ENCODE peak calls at places on chromosomes 11 and 22, in nine cellular contexts. M is left lung, Z is tibial artery, W is NB4, Q is heart left ventricle, B is upper lobe of right lung, L is astrocyte of the spinal cord, P is GM20000, S is GM23338. A is an unnamed sample.
A peak's percentile ranks its signal among the peaks of the same experiment; 100 is the strongest.

GRCh38 chr11:61797263-61797944 is 4.7 kb downstream of the FEN1 start:
- DNase-seq in M (peak; percentile 74), Z (peak; percentile 85), W (peak; percentile 87), Q (peak; percentile 81), B (no peak), L (peak; percentile 86), P (peak; percentile 69), S (peak; percentile 85), A (peak; percentile 77)

GRCh38 chr11:128565881-128566280 is 21.5 kb downstream of the ETS1 start:
- DNase-seq in M (no peak), Z (no peak), W (peak; percentile 97), Q (no peak), B (no peak), L (no peak), P (no peak), S (no peak), A (no peak)

GRCh38 chr11:64224151-64224890 is 1.7 kb downstream of the TRPT1 start:
- DNase-seq in M (no peak), Z (no peak), W (no peak), Q (no peak), B (no peak), L (no peak), P (no peak), S (no peak), A (no peak)

GRCh38 chr22:29830585-29830984 is 7.5 kb downstream of the ASCC2 start:
- DNase-seq in M (no peak), Z (no peak), W (no peak), Q (peak; percentile 69), B (no peak), L (no peak), P (no peak), S (no peak), A (no peak)

GRCh38 chr22:18090286-18090685 is 12.5 kb downstream of the PEX26 start:
- DNase-seq in M (no peak), Z (no peak), W (no peak), Q (no peak), B (no peak), L (no peak), P (no peak), S (no peak), A (no peak)

GRCh38 chr11:11086979-11087378 is 229.1 kb upstream of the ZBED5 start:
- DNase-seq in M (no peak), Z (no peak), W (no peak), Q (no peak), B (no peak), L (no peak), P (no peak), S (no peak), A (no peak)

GRCh38 chr11:47886096-47886495 is 37.9 kb upstream of the NUP160 start:
- DNase-seq in M (peak; percentile 47), Z (peak; percentile 75), W (no peak), Q (no peak), B (no peak), L (peak; percentile 71), P (no peak), S (no peak), A (no peak)

GRCh38 chr22:39290248-39290720 is 29.1 kb downstream of the RPL3 start:
- DNase-seq in M (no peak), Z (no peak), W (no peak), Q (no peak), B (no peak), L (no peak), P (no peak), S (no peak), A (no peak)

GRCh38 chr22:43228863-43229262 is 41.9 kb upstream of the TTLL12 start:
- DNase-seq in M (no peak), Z (no peak), W (no peak), Q (no peak), B (no peak), L (no peak), P (no peak), S (no peak), A (no peak)

GRCh38 chr11:120455487-120455886 is 56.1 kb upstream of the GRIK4 start:
- DNase-seq in M (no peak), Z (no peak), W (no peak), Q (no peak), B (no peak), L (no peak), P (no peak), S (no peak), A (no peak)

GRCh38 chr11:45045692-45046471 is 95.2 kb upstream of the TP53I11 start:
- DNase-seq in M (peak; percentile 65), Z (peak; percentile 72), W (peak; percentile 79), Q (peak; percentile 56), B (peak; percentile 76), L (peak; percentile 13), P (no peak), S (no peak), A (no peak)

GRCh38 chr22:31102441-31103081 is 4.8 kb downstream of the SELENOM start:
- DNase-seq in M (peak; percentile 73), Z (peak; percentile 97), W (peak; percentile 66), Q (no peak), B (no peak), L (peak; percentile 83), P (no peak), S (no peak), A (no peak)

GRCh38 chr11:34148504-34149165 is 43.2 kb downstream of the NAT10 start:
- DNase-seq in M (no peak), Z (no peak), W (peak; percentile 91), Q (no peak), B (no peak), L (no peak), P (no peak), S (no peak), A (peak; percentile 84)

GRCh38 chr11:67264886-67265632 is 1.2 kb upstream of the GRK2 start:
- DNase-seq in M (no peak), Z (no peak), W (no peak), Q (no peak), B (peak; percentile 49), L (no peak), P (no peak), S (no peak), A (peak; percentile 3)

GRCh38 chr11:67267188-67268035 is 1.1 kb downstream of the GRK2 start:
- DNase-seq in M (peak; percentile 57), Z (peak; percentile 79), W (peak; percentile 70), Q (no peak), B (peak; percentile 74), L (no peak), P (no peak), S (no peak), A (peak; percentile 16)

GRCh38 chr11:67265633-67266423 is 445 bp upstream of the GRK2 start:
- DNase-seq in M (peak; percentile 80), Z (peak; percentile 86), W (peak; percentile 79), Q (peak; percentile 84), B (peak; percentile 91), L (no peak), P (peak; percentile 93), S (peak; percentile 84), A (peak; percentile 90)

GRCh38 chr11:67268036-67268683 is 1.9 kb downstream of the GRK2 start:
- DNase-seq in M (peak; percentile 42), Z (peak; percentile 72), W (peak; percentile 99), Q (no peak), B (peak; percentile 67), L (no peak), P (peak; percentile 91), S (no peak), A (peak; percentile 9)

GRCh38 chr11:67266424-67267187 is at the start of gene GRK2:
- DNase-seq in M (peak; percentile 42), Z (peak; percentile 70), W (peak; percentile 74), Q (no peak), B (peak; percentile 82), L (no peak), P (peak; percentile 83), S (peak; percentile 67), A (peak; percentile 55)
- TF ChIP-seq CTCF in M (no peak), Z (no peak), W (no peak), Q (no peak), B (no peak), L (no peak), P (no peak), S (no peak), A (no peak)

DNA sequence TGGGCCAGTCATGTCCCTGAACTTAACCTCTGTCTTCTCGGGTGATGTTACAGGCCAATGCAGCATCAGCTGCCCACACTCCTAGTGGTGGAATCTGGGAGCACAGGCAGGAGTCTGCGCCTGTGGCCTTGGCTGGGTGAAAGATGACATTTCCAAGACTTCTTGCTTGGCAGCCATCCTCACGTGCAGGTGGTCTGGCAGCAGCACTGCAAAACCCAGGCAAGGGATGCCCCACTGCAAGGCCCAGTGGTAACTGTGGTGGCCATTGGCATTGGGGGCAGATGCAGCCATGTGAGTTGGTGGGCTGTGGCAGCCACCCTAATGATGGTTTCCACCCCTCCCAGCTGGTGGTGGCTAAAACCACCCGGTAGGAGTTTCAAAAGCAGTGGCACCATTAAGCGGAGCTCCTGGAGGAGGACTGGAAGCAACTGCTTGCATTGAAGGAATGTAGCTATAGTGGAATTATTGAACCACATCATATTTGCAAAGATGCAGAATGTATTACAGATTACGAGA is 120.5 kb upstream of the TOP3B start:
- DNase-seq in M (no peak), Z (no peak), W (peak; percentile 35), Q (no peak), B (no peak), L (no peak), P (no peak), S (peak; percentile 72), A (peak; percentile 70)
- TF ChIP-seq CTCF in M (no peak), Z (no peak), W (peak; percentile 46), Q (peak; percentile 30), B (peak; percentile 30), L (peak; percentile 46), P (no peak), S (peak; percentile 63), A (peak; percentile 76)

GRCh38 chr11:3849297-3849874 is 6.1 kb upstream of the STIM1 start:
- DNase-seq in M (no peak), Z (no peak), W (peak; percentile 69), Q (no peak), B (no peak), L (peak; percentile 48), P (no peak), S (peak; percentile 66), A (no peak)
- TF ChIP-seq CTCF in M (peak; percentile 74), Z (peak; percentile 68), W (peak; percentile 70), Q (peak; percentile 74), B (peak; percentile 78), L (peak; percentile 74), P (peak; percentile 59), S (peak; percentile 80), A (peak; percentile 63)

GRCh38 chr22:24230911-24231656 is 13.8 kb downstream of the GGT5 start:
- DNase-seq in M (peak; percentile 55), Z (peak; percentile 69), W (peak; percentile 46), Q (no peak), B (peak; percentile 87), L (no peak), P (peak; percentile 80), S (peak; percentile 88), A (peak; percentile 55)
- TF ChIP-seq CTCF in M (no peak), Z (no peak), W (peak; percentile 25), Q (peak; percentile 40), B (peak; percentile 44), L (peak; percentile 31), P (peak; percentile 45), S (peak; percentile 41), A (peak; percentile 48)

A was measured in glutamatergic neuron.